ENCODE peak calls at places on chromosomes 11 and 22, in nine cellular contexts. T, A, L, W, G, P, Y, U and E are unnamed samples.

GRCh38 chr11:16111690-16112089 is 244.7 kb downstream of the SOX6 start:
- DNase-seq in G (no peak), T (no peak), Y (no peak), L (no peak), U (no peak), P (no peak), W (no peak), A (no peak), E (no peak)

GRCh38 chr11:100791103-100791502 is 104.0 kb downstream of the ARHGAP42 start:
- DNase-seq in U (no peak), G (no peak), W (no peak), T (no peak), Y (no peak), P (no peak), L (no peak), A (no peak), E (no peak)

GRCh38 chr11:83299681-83300080 is 13.5 kb upstream of the CCDC90B start:
- DNase-seq in T (no peak), Y (no peak), G (no peak), W (no peak), P (no peak), A (no peak), U (no peak), L (no peak), E (no peak)

GRCh38 chr11:35590412-35590811 is 27.8 kb upstream of the FJX1 start:
- DNase-seq in L (no peak), P (no peak), A (no peak), G (no peak), U (peak), W (no peak), T (peak), Y (peak), E (no peak)

GRCh38 chr22:46276563-46276962 is 8.8 kb downstream of the TTC38 start:
- DNase-seq in P (no peak), U (no peak), G (no peak), W (no peak), Y (no peak), L (no peak), T (no peak), A (no peak), E (no peak)

GRCh38 chr11:72352859-72353551 is 81.3 kb downstream of the CLPB start:
- DNase-seq in L (no peak), Y (peak), A (no peak), G (peak), U (peak), W (peak), T (peak), P (no peak), E (peak)

GRCh38 chr22:31537019-31537535 is 40.7 kb downstream of the SFI1 start:
- DNase-seq in W (no peak), U (no peak), Y (no peak), T (no peak), A (no peak), P (no peak), L (no peak), G (no peak), E (no peak)

GRCh38 chr11:70409871-70410270 is 11.5 kb downstream of the CTTN start:
- DNase-seq in G (no peak), P (no peak), Y (no peak), U (no peak), L (no peak), A (no peak), T (no peak), W (no peak), E (no peak)

GRCh38 chr22:21009638-21010425 is 5.1 kb upstream of the P2RX6 start:
- DNase-seq in L (no peak), U (peak), A (no peak), W (no peak), Y (peak), P (no peak), T (peak), G (no peak), E (no peak)

GRCh38 chr11:121133046-121133445 is 32.0 kb downstream of the TECTA start:
- DNase-seq in W (no peak), G (no peak), L (no peak), T (no peak), Y (no peak), A (no peak), U (no peak), P (no peak), E (no peak)

GRCh38 chr11:12276831-12277475 is 100.4 kb upstream of the PARVA start:
- DNase-seq in G (no peak), A (no peak), Y (no peak), P (no peak), W (no peak), T (no peak), L (no peak), U (no peak), E (no peak)

GRCh38 chr11:111733009-111733408 is 33.2 kb downstream of the PPP2R1B start:
- DNase-seq in U (peak), G (peak), A (no peak), P (peak), L (no peak), T (peak), Y (peak), W (no peak), E (peak)

GRCh38 chr22:42171946-42172345 is 41.3 kb upstream of the CYP2D6 start:
- DNase-seq in U (no peak), T (no peak), W (no peak), Y (no peak), A (no peak), G (no peak), L (no peak), P (no peak), E (no peak)

GRCh38 chr11:65593518-65594414 is 1.8 kb downstream of the KCNK7 start:
- DNase-seq in T (no peak), P (no peak), L (no peak), G (peak), Y (no peak), A (no peak), W (peak), U (no peak), E (no peak)

GRCh38 chr11:126431401-126432064 is 76.0 kb downstream of the ST3GAL4 start:
- DNase-seq in U (peak), T (peak), W (no peak), L (no peak), P (peak), A (no peak), G (no peak), Y (peak), E (peak)

GRCh38 chr11:44269369-44270351 is 40.3 kb downstream of the ALX4 start:
- DNase-seq in L (no peak), T (peak), W (no peak), Y (peak), U (peak), A (no peak), P (no peak), G (no peak), E (no peak)

GRCh38 chr11:61972796-61973602 is 5.6 kb upstream of the FTH1 start:
- DNase-seq in T (peak), U (no peak), G (no peak), P (no peak), L (no peak), A (no peak), W (no peak), Y (peak), E (peak)

GRCh38 chr11:32391965-32392553 is 43.3 kb downstream of the WT1 start:
- DNase-seq in G (no peak), W (no peak), Y (peak), U (peak), T (peak), L (no peak), A (no peak), P (peak), E (no peak)

GRCh38 chr22:29722587-29722986 is 2.8 kb downstream of the CABP7 start:
- DNase-seq in L (no peak), A (no peak), G (no peak), P (no peak), U (no peak), Y (no peak), T (no peak), W (no peak), E (no peak)

GRCh38 chr11:101470881-101471535 is 112.8 kb downstream of the TRPC6 start:
- DNase-seq in Y (peak), T (peak), P (peak), U (peak), W (no peak), L (no peak), G (no peak), A (no peak), E (peak)

GRCh38 chr11:85182437-85183109 is 444.6 kb downstream of the DLG2 start:
- DNase-seq in U (peak), P (no peak), A (no peak), G (peak), L (no peak), T (peak), Y (peak), W (peak), E (no peak)

GRCh38 chr11:69510471-69511357 is 29.3 kb downstream of the LINC01488 start:
- DNase-seq in G (no peak), W (no peak), T (peak), P (no peak), A (no peak), L (no peak), Y (peak), U (peak), E (no peak)

GRCh38 chr11:8070417-8071101 is 10.5 kb upstream of the TUB start:
- DNase-seq in U (peak), W (peak), Y (peak), G (no peak), A (no peak), L (no peak), T (peak), P (peak), E (peak)

GRCh38 chr11:70073188-70073817 is 4.8 kb upstream of the ANO1 start:
- DNase-seq in Y (no peak), G (no peak), P (no peak), A (no peak), L (no peak), U (no peak), W (no peak), T (peak), E (no peak)

GRCh38 chr22:41915035-41915782 is at the start of gene SHISA8:
- DNase-seq in P (no peak), L (peak), G (peak), T (peak), Y (no peak), A (peak), W (peak), U (no peak), E (peak)